ENCODE peak calls at places on chromosome 21, in five cellular contexts. X is substantia nigra, F is iPS DF 19.7, T is activated T-cell treated with anti-CD3 and anti-CD28 coated beads for 1 hour, G is K562. A is an unnamed sample.

GRCh38 chr21:35398366-35398982 is 349.4 kb upstream of the RUNX1 start:
- DNase-seq in F (no peak), X (no peak), G (peak; percentile 18), T (no peak), A (no peak)

GRCh38 chr21:32538147-32538792 is 47.1 kb downstream of the TCP10L start:
- DNase-seq in X (no peak), F (no peak), T (peak; percentile 9), G (no peak), A (no peak)

GRCh38 chr21:38821959-38822682 is 16.4 kb downstream of the ETS2 start:
- DNase-seq in X (no peak), T (no peak), F (no peak), G (no peak), A (no peak)

GRCh38 chr21:45869121-45870007 is 112.2 kb upstream of the COL6A1 start:
- DNase-seq in T (no peak), G (no peak), X (no peak), F (no peak), A (no peak)

GRCh38 chr21:46060596-46061061 is 37.3 kb upstream of the COL6A2 start:
- DNase-seq in F (no peak), G (no peak), T (no peak), X (no peak), A (peak; percentile 16)

GRCh38 chr21:31284797-31285397 is 59.2 kb downstream of the TIAM1 start:
- DNase-seq in T (no peak), F (no peak), G (no peak), X (no peak), A (no peak)

GRCh38 chr21:36129219-36129618 is 5.7 kb upstream of the CBR3 start:
- DNase-seq in T (no peak), F (no peak), X (no peak), G (no peak), A (peak; percentile 72)

GRCh38 chr21:39720126-39720778 is 24.7 kb upstream of the IGSF5 start:
- DNase-seq in X (no peak), G (no peak), T (no peak), F (no peak), A (no peak)

GRCh38 chr21:32337206-32337605 is 38.6 kb downstream of the MRAP start:
- DNase-seq in T (no peak), G (no peak), F (no peak), X (no peak), A (no peak)

GRCh38 chr21:23402929-23403520 is 2204.3 kb downstream of the MRPL39 start:
- DNase-seq in T (no peak), F (no peak), X (no peak), G (no peak), A (no peak)

GRCh38 chr21:44875341-44875740 is 1.9 kb upstream of the PTTG1IP start:
- DNase-seq in F (no peak), X (no peak), T (no peak), G (peak; percentile 51), A (no peak)

GRCh38 chr21:41926068-41926806 is 27.6 kb downstream of the C2CD2 start:
- DNase-seq in G (no peak), F (peak; percentile 40), T (no peak), X (no peak), A (no peak)

GRCh38 chr21:18070392-18070791 is 174.2 kb upstream of the CHODL start:
- DNase-seq in G (no peak), F (no peak), X (no peak), T (no peak), A (no peak)

GRCh38 chr21:33236013-33236686 is 6.4 kb downstream of the IFNAR2 start:
- DNase-seq in T (no peak), X (no peak), G (no peak), F (no peak), A (no peak)

GRCh38 chr21:40129809-40130208 is 262.6 kb downstream of the PCP4 start:
- DNase-seq in T (no peak), X (no peak), F (no peak), G (no peak), A (no peak)

A was measured in putamen.